ENCODE peak calls at places on chromosomes 4 and X, in five cellular contexts. Y is H1, N is K562, Q is HepG2, U is NT2/D1. B is an unnamed sample.

GRCh38 chr4:123819362-123820035 is 422.9 kb downstream of the SPRY1 start:
- DNase-seq in Y (no peak), N (no peak), Q (no peak), U (no peak), B (no peak)

GRCh38 chr4:189834586-189834985 is 106.1 kb upstream of the FRG1 start:
- DNase-seq in Y (no peak), N (no peak), Q (no peak), U (no peak), B (no peak)

GRCh38 chr4:150219841-150220240 is 141.6 kb downstream of the DCLK2 start:
- DNase-seq in Y (no peak), N (no peak), Q (no peak), U (no peak), B (no peak)

GRCh38 chrX:69504626-69505612 is 793 bp downstream of the NALF2 start:
- DNase-seq in Y (no peak), N (no peak), Q (no peak), U (no peak), B (peak; percentile 62)

GRCh38 chr4:25949166-25949748 is 35.2 kb downstream of the SMIM20 start:
- DNase-seq in Y (no peak), N (no peak), Q (peak; percentile 91), U (peak; percentile 51), B (no peak)

GRCh38 chrX:142977128-142977914 is 48.4 kb upstream of the SPANXN4 start:
- DNase-seq in Y (no peak), N (no peak), Q (no peak), U (no peak), B (no peak)

GRCh38 chr4:185847352-185848078 is 35.5 kb upstream of the SORBS2 start:
- DNase-seq in Y (no peak), N (no peak), Q (peak; percentile 36), U (no peak), B (peak; percentile 53)

GRCh38 chrX:22520128-22520828 is 247.6 kb downstream of the CBLL2 start:
- DNase-seq in Y (no peak), N (no peak), Q (no peak), U (no peak), B (no peak)

GRCh38 chrX:101057095-101057714 is 5.3 kb upstream of the TRMT2B start:
- DNase-seq in Y (no peak), N (no peak), Q (no peak), U (no peak), B (no peak)

GRCh38 chr4:148376151-148376550 is 66.1 kb downstream of the NR3C2 start:
- DNase-seq in Y (no peak), N (no peak), Q (peak; percentile 94), U (no peak), B (peak; percentile 3)

GRCh38 chr4:150072906-150073714 is 5.1 kb upstream of the DCLK2 start:
- DNase-seq in Y (no peak), N (no peak), Q (no peak), U (no peak), B (no peak)

GRCh38 chr4:153166971-153167501 is 37.2 kb upstream of the TRIM2 start:
- DNase-seq in Y (no peak), N (no peak), Q (peak; percentile 38), U (no peak), B (no peak)

GRCh38 chr4:25160714-25161598 is 707 bp upstream of the SEPSECS start:
- DNase-seq in Y (no peak), N (peak; percentile 36), Q (peak; percentile 32), U (no peak), B (peak; percentile 25)

GRCh38 chr4:14234330-14234729 is 606.8 kb upstream of the BOD1L1 start:
- DNase-seq in Y (no peak), N (no peak), Q (no peak), U (no peak), B (no peak)

GRCh38 chr4:613126-613525 is 12.2 kb upstream of the PDE6B start:
- DNase-seq in Y (no peak), N (no peak), Q (no peak), U (no peak), B (no peak)

GRCh38 chr4:1779588-1780382 is 13.3 kb upstream of the FGFR3 start:
- DNase-seq in Y (no peak), N (no peak), Q (peak; percentile 63), U (no peak), B (no peak)
- H3K4me1 ChIP-seq in Y (peaks cover 18% of the 10 kb centered on the region), N (peaks cover 11% of the 10 kb centered on the region), Q (peaks cover 96% of the 10 kb centered on the region), U (peaks cover 53% of the 10 kb centered on the region), B (no peaks in the 10 kb centered on the region)

DNA sequence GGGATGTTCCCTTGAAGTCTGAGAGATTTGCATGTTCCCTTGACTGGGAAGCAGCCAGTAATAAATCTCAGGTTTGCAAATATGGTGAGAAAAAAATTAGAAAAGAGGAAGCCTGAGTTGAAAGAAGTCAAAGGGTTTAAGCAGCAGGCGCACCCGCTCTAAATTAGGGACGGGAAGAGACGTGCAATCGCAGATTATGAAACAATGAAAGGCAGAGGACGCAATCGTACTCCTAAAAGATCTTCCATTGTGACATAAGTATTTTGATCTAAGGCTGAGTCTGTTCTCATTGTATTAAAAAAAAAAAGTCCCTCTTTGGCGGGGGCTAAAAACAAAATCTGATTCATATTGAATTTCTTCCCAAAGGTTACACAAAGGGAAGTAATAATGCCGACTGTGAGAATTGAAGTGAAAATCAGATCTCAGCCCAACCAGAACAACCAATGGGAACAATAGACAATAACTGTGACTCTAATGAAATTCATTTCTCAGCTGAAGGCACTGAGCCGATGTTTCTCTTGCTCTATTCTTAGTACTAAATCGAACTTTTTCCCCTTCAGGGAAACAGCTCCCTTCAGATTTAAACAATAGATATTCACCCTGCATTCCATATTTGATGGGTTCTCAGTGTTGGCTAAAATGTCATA is 28.3 kb downstream of the SAT1 start:
- DNase-seq in Y (no peak), N (no peak), Q (no peak), U (no peak), B (no peak)
- TF ChIP-seq YY1 in Y (no peak), N (no peak), Q (no peak), U (no peak), B (no peak)

GRCh38 chr4:6343950-6344408 is 74.3 kb downstream of the WFS1 start:
- DNase-seq in Y (no peak), N (peak; percentile 34), Q (peak; percentile 54), U (no peak), B (no peak)
- H3K4me1 ChIP-seq in Y (peaks cover 2% of the 10 kb centered on the region), N (no peaks in the 10 kb centered on the region), Q (peaks cover 7% of the 10 kb centered on the region), U (peaks cover 3% of the 10 kb centered on the region), B (no peaks in the 10 kb centered on the region)

GRCh38 chrX:133543654-133544053 is 128.4 kb upstream of the GPC4 start:
- DNase-seq in Y (no peak), N (no peak), Q (no peak), U (no peak), B (no peak)

GRCh38 chrX:133544105-133544504 is 128.8 kb upstream of the GPC4 start:
- DNase-seq in Y (no peak), N (no peak), Q (peak; percentile 65), U (no peak), B (no peak)

GRCh38 chrX:133549319-133549933 is 134.1 kb upstream of the GPC4 start:
- DNase-seq in Y (no peak), N (no peak), Q (no peak), U (no peak), B (no peak)

GRCh38 chrX:133544778-133545177 is 129.5 kb upstream of the GPC4 start:
- DNase-seq in Y (no peak), N (no peak), Q (no peak), U (no peak), B (no peak)

DNA sequence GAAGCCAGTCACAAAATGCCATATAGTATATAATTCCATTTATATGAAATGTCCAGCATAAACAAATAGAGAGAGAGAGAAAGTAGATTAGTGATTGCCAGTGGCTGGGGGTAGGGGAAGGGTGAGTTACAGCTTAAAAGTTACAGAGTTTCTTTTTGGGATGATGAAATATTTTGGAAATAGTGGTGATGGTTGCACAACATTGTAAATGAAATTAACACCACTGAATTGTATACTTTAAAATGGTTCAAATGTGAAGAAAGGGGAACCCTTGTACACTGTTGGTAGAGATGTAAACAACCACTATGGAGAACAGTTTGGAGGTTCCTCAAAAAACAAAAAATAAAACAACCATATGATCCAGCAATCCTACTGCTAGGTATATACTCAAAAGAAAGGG is 131.2 kb upstream of the GPC4 start:
- DNase-seq in Y (no peak), N (no peak), Q (no peak), U (no peak), B (no peak)
- TF ChIP-seq YY1 in Y (no peak), N (no peak), Q (no peak), U (no peak), B (no peak)

GRCh38 chr4:38113551-38113950 is 153.4 kb downstream of the PTTG2 start:
- DNase-seq in Y (no peak), N (no peak), Q (no peak), U (no peak), B (no peak)
- H3K4me1 ChIP-seq in Y (peaks cover 6% of the 10 kb centered on the region), N (no peaks in the 10 kb centered on the region), Q (peaks cover 48% of the 10 kb centered on the region), U (peaks cover 2% of the 10 kb centered on the region), B (no peaks in the 10 kb centered on the region)

GRCh38 chrX:27136325-27136724 is 326.8 kb downstream of the PPP4R3C start:
- DNase-seq in Y (no peak), N (no peak), Q (no peak), U (no peak), B (no peak)

GRCh38 chrX:27132851-27133250 is 330.3 kb downstream of the PPP4R3C start:
- DNase-seq in Y (no peak), N (no peak), Q (no peak), U (no peak), B (no peak)
- TF ChIP-seq YY1 in Y (no peak), N (no peak), Q (no peak), U (no peak), B (no peak)

GRCh38 chr4:113593400-113594230 is 167.9 kb downstream of the CAMK2D start:
- DNase-seq in Y (no peak), N (no peak), Q (no peak), U (no peak), B (no peak)
- H3K4me1 ChIP-seq in Y (no peaks in the 10 kb centered on the region), N (no peaks in the 10 kb centered on the region), Q (no peaks in the 10 kb centered on the region), U (no peaks in the 10 kb centered on the region), B (no peaks in the 10 kb centered on the region)

GRCh38 chr4:66000500-66001117 is 330.3 kb upstream of the EPHA5 start:
- DNase-seq in Y (no peak), N (no peak), Q (no peak), U (no peak), B (no peak)
- TF ChIP-seq YY1 in Y (no peak), N (no peak), Q (no peak), U (no peak), B (no peak)